ENCODE peak calls at places on chromosomes 12 and 14, in six cellular contexts. K, G, D, F, B and T are unnamed samples.

GRCh38 chr12:119020377-119021360 is 39.3 kb downstream of the SRRM4 start:
- DNase-seq in K (peak), G (peak), D (peak), F (peak), B (peak), T (peak)

GRCh38 chr12:52667509-52667908 is 12.7 kb downstream of the KRT1 start:
- DNase-seq in K (no peak), G (no peak), D (no peak), F (peak), B (no peak), T (no peak)

GRCh38 chr12:2453076-2453806 is 341.5 kb upstream of the FKBP4 start:
- DNase-seq in K (no peak), G (no peak), D (no peak), F (no peak), B (no peak), T (no peak)

GRCh38 chr14:104977008-104977680 is 1.0 kb downstream of the AHNAK2 start:
- DNase-seq in K (no peak), G (no peak), D (no peak), F (peak), B (no peak), T (peak)

GRCh38 chr12:53754633-53755261 is 3.0 kb upstream of the CISTR start:
- DNase-seq in K (no peak), G (no peak), D (no peak), F (peak), B (no peak), T (no peak)

GRCh38 chr12:7289743-7290142 is 14.1 kb upstream of the ACSM4 start:
- DNase-seq in K (no peak), G (no peak), D (no peak), F (peak), B (no peak), T (no peak)

GRCh38 chr12:5616854-5617253 is 184.9 kb downstream of the NTF3 start:
- DNase-seq in K (no peak), G (no peak), D (no peak), F (no peak), B (no peak), T (no peak)

GRCh38 chr12:45969084-45969483 is 21.3 kb downstream of the SCAF11 start:
- DNase-seq in K (no peak), G (no peak), D (no peak), F (no peak), B (no peak), T (no peak)

GRCh38 chr12:56628671-56629458 is 1.3 kb downstream of the BAZ2A start:
- DNase-seq in K (peak), G (peak), D (peak), F (peak), B (peak), T (peak)

GRCh38 chr12:106455100-106455499 is 97.6 kb downstream of the POLR3B start:
- DNase-seq in K (no peak), G (no peak), D (no peak), F (no peak), B (no peak), T (no peak)

GRCh38 chr12:57621497-57622292 is 10.5 kb downstream of the ARHGEF25 start:
- DNase-seq in K (peak), G (peak), D (peak), F (peak), B (peak), T (peak)

GRCh38 chr12:54824402-54824801 is 29.9 kb upstream of the MUCL1 start:
- DNase-seq in K (no peak), G (no peak), D (no peak), F (peak), B (no peak), T (no peak)